ENCODE peak calls at places on chromosomes 3 and 15, in five cellular contexts. I is mesothelial cell of epicardium, U is epithelial cell of esophagus, D is fibroblast of the aortic adventitia, B is smooth muscle cell of the brain vasculature. A is an unnamed sample.

GRCh38 chr15:36925671-36926421 is 174.5 kb downstream of the MEIS2 start:
- DNase-seq in D (no peak), B (no peak), I (no peak), U (no peak), A (no peak)

GRCh38 chr3:43870110-43870509 is 179.4 kb downstream of the ABHD5 start:
- DNase-seq in B (no peak), I (no peak), U (peak), D (peak), A (peak)

GRCh38 chr15:91535856-91536500 is 317.5 kb upstream of the SLCO3A1 start:
- DNase-seq in U (peak), B (no peak), I (no peak), D (no peak), A (no peak)

GRCh38 chr15:32683906-32684584 is 33.8 kb upstream of the GREM1 start:
- DNase-seq in B (no peak), D (peak), U (peak), I (no peak), A (peak)

GRCh38 chr3:62667714-62668113 is 207.5 kb downstream of the CADPS start:
- DNase-seq in U (peak), B (no peak), I (no peak), D (no peak), A (no peak)

GRCh38 chr3:59690886-59691285 is 641.1 kb upstream of the CFAP20DC start:
- DNase-seq in I (no peak), U (no peak), D (no peak), B (no peak), A (no peak)

GRCh38 chr3:178095522-178095921 is 440.7 kb upstream of the KCNMB2 start:
- DNase-seq in I (no peak), B (no peak), U (no peak), D (no peak), A (no peak)

GRCh38 chr15:65766422-65767263 is 25.4 kb downstream of the DENND4A start:
- DNase-seq in U (peak), B (peak), I (no peak), D (no peak), A (peak)

GRCh38 chr3:78580691-78581090 is 1187.1 kb downstream of the ROBO1 start:
- DNase-seq in B (no peak), U (peak), D (no peak), I (no peak), A (no peak)

GRCh38 chr3:14780927-14781507 is 37.7 kb upstream of the FGD5 start:
- DNase-seq in U (peak), D (peak), B (no peak), I (peak), A (no peak)

GRCh38 chr15:65304393-65305143 is at the start of gene RNU5B-1:
- DNase-seq in U (peak), B (peak), I (no peak), D (peak), A (peak)

GRCh38 chr3:125602752-125603649 is 7.7 kb upstream of the OSBPL11 start:
- DNase-seq in D (peak), U (peak), I (no peak), B (no peak), A (peak)

GRCh38 chr3:192867645-192868044 is 50.0 kb downstream of the MB21D2 start:
- DNase-seq in I (no peak), U (no peak), D (peak), B (no peak), A (no peak)

GRCh38 chr3:71078723-71079525 is 504.6 kb downstream of the FOXP1 start:
- DNase-seq in U (no peak), I (no peak), D (no peak), B (no peak), A (no peak)

GRCh38 chr3:42061711-42062408 is 29.3 kb upstream of the TRAK1 start:
- DNase-seq in D (peak), I (no peak), U (peak), B (peak), A (peak)

GRCh38 chr3:52069891-52070290 is 13.5 kb upstream of the DUSP7 start:
- DNase-seq in I (no peak), D (no peak), U (no peak), B (no peak), A (no peak)

GRCh38 chr3:75171632-75172230 is 492.4 kb upstream of the FRG2C start:
- DNase-seq in U (peak), B (no peak), D (peak), I (no peak), A (no peak)

GRCh38 chr3:37200141-37200540 is 25.8 kb upstream of the LRRFIP2 start:
- DNase-seq in B (no peak), U (no peak), D (no peak), I (no peak), A (no peak)

GRCh38 chr3:120568624-120569023 is 27.5 kb upstream of the NDUFB4 start:
- DNase-seq in U (peak), B (no peak), I (no peak), D (no peak), A (no peak)

GRCh38 chr3:170330366-170330765 is 27.1 kb upstream of the SKIL start:
- DNase-seq in I (no peak), U (peak), D (peak), B (no peak), A (no peak)

GRCh38 chr15:82768414-82769081 is 37.3 kb downstream of the FSD2 start:
- DNase-seq in U (no peak), D (no peak), I (no peak), B (no peak), A (peak)

GRCh38 chr15:38668433-38669159 is 104.0 kb upstream of the RASGRP1 start:
- DNase-seq in B (no peak), U (no peak), I (no peak), D (no peak), A (no peak)

GRCh38 chr15:77059761-77060345 is 11.1 kb downstream of the TSPAN3 start:
- DNase-seq in D (no peak), B (peak), I (no peak), U (no peak), A (no peak)

GRCh38 chr3:169453256-169454059 is 210.1 kb downstream of the MECOM start:
- DNase-seq in I (no peak), U (no peak), D (no peak), B (no peak), A (no peak)

GRCh38 chr15:41530363-41530956 is 13.6 kb downstream of the RPAP1 start:
- DNase-seq in I (no peak), U (no peak), D (no peak), B (no peak), A (no peak)

GRCh38 chr15:58361291-58361759 is 70.5 kb upstream of the LIPC start:
- DNase-seq in U (peak), I (no peak), D (peak), B (peak), A (no peak)

GRCh38 chr3:74066456-74066855 is 441.7 kb upstream of the PDZRN3 start:
- DNase-seq in U (no peak), I (no peak), B (no peak), D (no peak), A (no peak)

GRCh38 chr15:66595332-66595731 is 29.5 kb upstream of the LCTL start:
- DNase-seq in I (no peak), B (no peak), U (no peak), D (no peak), A (no peak)

GRCh38 chr3:57918123-57918837 is 89.9 kb upstream of the FLNB start:
- DNase-seq in U (peak), D (peak), B (peak), I (no peak), A (no peak)

GRCh38 chr15:99485153-99485947 is 80.4 kb upstream of the MEF2A start:
- DNase-seq in U (no peak), I (no peak), B (no peak), D (no peak), A (no peak)

GRCh38 chr3:25973111-25973510 is 183.2 kb downstream of the OXSM start:
- DNase-seq in D (no peak), I (no peak), B (no peak), U (no peak), A (no peak)

GRCh38 chr3:39133093-39133490 is 20.3 kb downstream of the CSRNP1 start:
- DNase-seq in D (no peak), U (no peak), B (no peak), I (no peak), A (no peak)

GRCh38 chr3:24521306-24522154 is 26.9 kb upstream of the THRB start:
- DNase-seq in I (peak), U (peak), D (peak), B (no peak), A (peak)

GRCh38 chr15:60223161-60223560 is 174.6 kb downstream of the ANXA2 start:
- DNase-seq in U (peak), I (no peak), D (no peak), B (no peak), A (peak)

GRCh38 chr3:157063926-157064325 is 96.0 kb downstream of the CCNL1 start:
- DNase-seq in B (peak), D (peak), U (no peak), I (no peak), A (no peak)

GRCh38 chr3:151434151-151434890 is 26.5 kb downstream of the IGSF10 start:
- DNase-seq in I (no peak), D (peak), B (peak), U (peak), A (peak)

GRCh38 chr15:47184003-47184404 is 533.3 kb upstream of the SEMA6D start:
- DNase-seq in B (no peak), D (no peak), U (peak), I (peak), A (no peak)

GRCh38 chr3:171056528-171056927 is 30.0 kb upstream of the SLC2A2 start:
- DNase-seq in U (peak), I (no peak), D (peak), B (no peak), A (peak)

GRCh38 chr15:99441427-99441766 is 124.4 kb upstream of the MEF2A start:
- DNase-seq in D (no peak), I (no peak), U (no peak), B (no peak), A (no peak)

GRCh38 chr15:60000113-60000823 is 3.8 kb upstream of the FOXB1 start:
- DNase-seq in U (no peak), I (no peak), B (no peak), D (no peak), A (peak)

A was measured in Caki2.